ENCODE peak calls at places on chromosome 19, in six cellular contexts. One of them, this sample, is unnamed.

GRCh38 chr19:30355586-30355985 is 16.6 kb upstream of the ZNF536 start:
- DNase-seq in retina: no peak
- DNase-seq in EH: no peak
- DNase-seq in IMR-90: no peak
- DNase-seq in cardiac fibroblast: no peak
- DNase-seq in RWPE2: no peak
- DNase-seq in this sample: no peak

GRCh38 chr19:44848805-44849457 is 2.8 kb downstream of the NECTIN2 start:
- DNase-seq in retina: peak; percentile 89
- DNase-seq in EH: peak; percentile 28
- DNase-seq in IMR-90: no peak
- DNase-seq in cardiac fibroblast: no peak
- DNase-seq in RWPE2: no peak
- DNase-seq in this sample: no peak

GRCh38 chr19:10625003-10625761 is at the start of gene SLC44A2:
- DNase-seq in retina: peak; percentile 66
- DNase-seq in EH: peak; percentile 74
- DNase-seq in IMR-90: peak; percentile 35
- DNase-seq in cardiac fibroblast: peak; percentile 74
- DNase-seq in RWPE2: peak; percentile 85
- DNase-seq in this sample: no peak

GRCh38 chr19:23542562-23542961 is 144.4 kb downstream of the ZNF675 start:
- DNase-seq in retina: no peak
- DNase-seq in EH: no peak
- DNase-seq in IMR-90: no peak
- DNase-seq in cardiac fibroblast: no peak
- DNase-seq in RWPE2: no peak
- DNase-seq in this sample: no peak

GRCh38 chr19:12838182-12838890 is at the start of gene MAST1:
- DNase-seq in retina: peak; percentile 71
- DNase-seq in EH: peak; percentile 26
- DNase-seq in IMR-90: no peak
- DNase-seq in cardiac fibroblast: peak; percentile 29
- DNase-seq in RWPE2: no peak
- DNase-seq in this sample: no peak

GRCh38 chr19:35879068-35879467 is 10.7 kb downstream of the APLP1 start:
- DNase-seq in retina: no peak
- DNase-seq in EH: no peak
- DNase-seq in IMR-90: no peak
- DNase-seq in cardiac fibroblast: no peak
- DNase-seq in RWPE2: no peak
- DNase-seq in this sample: no peak

GRCh38 chr19:35882074-35882832 is 13.9 kb downstream of the APLP1 start:
- DNase-seq in retina: peak; percentile 53
- DNase-seq in EH: peak; percentile 85
- DNase-seq in IMR-90: peak; percentile 81
- DNase-seq in cardiac fibroblast: peak; percentile 87
- DNase-seq in RWPE2: no peak
- DNase-seq in this sample: peak; percentile 54

GRCh38 chr19:10000171-10000826 is 10.0 kb downstream of the COL5A3 start:
- DNase-seq in retina: peak; percentile 80
- DNase-seq in EH: peak; percentile 80
- DNase-seq in IMR-90: peak; percentile 70
- DNase-seq in cardiac fibroblast: peak; percentile 80
- DNase-seq in RWPE2: no peak
- DNase-seq in this sample: no peak

GRCh38 chr19:6868341-6868740 is 19.0 kb upstream of the ADGRE1 start:
- DNase-seq in retina: no peak
- DNase-seq in EH: no peak
- DNase-seq in IMR-90: no peak
- DNase-seq in cardiac fibroblast: peak; percentile 21
- DNase-seq in RWPE2: no peak
- DNase-seq in this sample: no peak

GRCh38 chr19:16470911-16471811 is 609 bp downstream of the EPS15L1 start:
- DNase-seq in retina: peak; percentile 62
- DNase-seq in EH: peak; percentile 49
- DNase-seq in IMR-90: peak; percentile 55
- DNase-seq in cardiac fibroblast: peak; percentile 44
- DNase-seq in RWPE2: no peak
- DNase-seq in this sample: no peak

GRCh38 chr19:37329686-37330085 is 41.2 kb upstream of the ZNF527 start:
- DNase-seq in retina: no peak
- DNase-seq in EH: peak; percentile 4
- DNase-seq in IMR-90: no peak
- DNase-seq in cardiac fibroblast: peak; percentile 6
- DNase-seq in RWPE2: no peak
- DNase-seq in this sample: no peak

GRCh38 chr19:5018224-5019015 is 49.5 kb downstream of the KDM4B start:
- DNase-seq in retina: no peak
- DNase-seq in EH: peak; percentile 79
- DNase-seq in IMR-90: peak; percentile 65
- DNase-seq in cardiac fibroblast: peak; percentile 67
- DNase-seq in RWPE2: no peak
- DNase-seq in this sample: no peak